ENCODE peak calls at places on chromosome 17, in four cellular contexts. B is effector memory CD8-positive, alpha-beta T cell; J is RWPE1; V is chondrocyte. P is an unnamed sample.
A peak's percentile ranks its signal among the peaks of the same experiment; 100 is the strongest.

GRCh38 chr17:34241062-34241461 is 14.0 kb upstream of the CCL2 start:
- DNase-seq in B (no peak), J (no peak), V (no peak), P (no peak)

GRCh38 chr17:4249452-4250029 is 14.2 kb downstream of the ANKFY1 start:
- DNase-seq in B (no peak), J (peak; percentile 58), V (no peak), P (no peak)

GRCh38 chr17:63406689-63407330 is 39.3 kb downstream of the CYB561 start:
- DNase-seq in B (peak; percentile 61), J (peak; percentile 74), V (no peak), P (peak; percentile 58)

GRCh38 chr17:74297941-74298340 is 23.9 kb downstream of the DNAI2 start:
- DNase-seq in B (no peak), J (peak; percentile 61), V (no peak), P (peak; percentile 62)

GRCh38 chr17:50206604-50207293 is 5.3 kb upstream of the COL1A1 start:
- DNase-seq in B (no peak), J (no peak), V (no peak), P (no peak)

GRCh38 chr17:47624727-47625068 is 25.0 kb upstream of the KPNB1 start:
- DNase-seq in B (no peak), J (no peak), V (no peak), P (no peak)

GRCh38 chr17:80166446-80166845 is 3.4 kb upstream of the CARD14 start:
- DNase-seq in B (no peak), J (no peak), V (no peak), P (no peak)

GRCh38 chr17:50052822-50053653 is 2.9 kb upstream of the ITGA3 start:
- DNase-seq in B (no peak), J (no peak), V (peak; percentile 79), P (no peak)